ENCODE peak calls at places on chromosomes 3 and 15, in six cellular contexts. R is head of caudate nucleus, F is HCT116, X is psoas muscle, J is ELF-1, V is T1000. Z is an unnamed sample.

GRCh38 chr15:99454107-99454809 is 111.5 kb upstream of the MEF2A start:
- DNase-seq in R (peak), F (no peak), X (no peak), J (no peak), V (no peak), Z (peak)

GRCh38 chr15:92952451-92952850 is 52.3 kb downstream of the CHD2 start:
- DNase-seq in R (no peak), F (no peak), X (no peak), J (no peak), V (no peak), Z (no peak)

GRCh38 chr3:187012609-187013051 is 82.3 kb downstream of the ST6GAL1 start:
- DNase-seq in R (no peak), F (no peak), X (no peak), J (no peak), V (no peak), Z (no peak)

GRCh38 chr15:51374131-51374530 is 32.7 kb downstream of the GLDN start:
- DNase-seq in R (no peak), F (no peak), X (no peak), J (no peak), V (no peak), Z (no peak)

GRCh38 chr15:79394231-79394630 is 37.9 kb upstream of the MINAR1 start:
- DNase-seq in R (no peak), F (no peak), X (no peak), J (no peak), V (no peak), Z (no peak)

GRCh38 chr3:146431240-146431639 is 38.1 kb downstream of the PLSCR2 start:
- DNase-seq in R (no peak), F (no peak), X (no peak), J (no peak), V (no peak), Z (no peak)

GRCh38 chr15:101551696-101552591 is 62.4 kb upstream of the PCSK6 start:
- DNase-seq in R (no peak), F (no peak), X (no peak), J (no peak), V (no peak), Z (peak)

GRCh38 chr15:69958494-69959134 is 139.1 kb downstream of the TLE3 start:
- DNase-seq in R (no peak), F (peak), X (no peak), J (peak), V (no peak), Z (no peak)

GRCh38 chr3:42192334-42193200 is 73.4 kb downstream of the CCK start:
- DNase-seq in R (no peak), F (no peak), X (no peak), J (no peak), V (no peak), Z (no peak)

GRCh38 chr3:133709139-133709538 is 37.1 kb upstream of the TF start:
- DNase-seq in R (no peak), F (no peak), X (no peak), J (no peak), V (no peak), Z (no peak)

GRCh38 chr15:36301931-36302330 is 277.5 kb upstream of the CDIN1 start:
- DNase-seq in R (no peak), F (no peak), X (no peak), J (no peak), V (no peak), Z (no peak)

GRCh38 chr15:49038382-49038781 is 7.9 kb downstream of the SECISBP2L start:
- DNase-seq in R (no peak), F (no peak), X (no peak), J (no peak), V (no peak), Z (no peak)

GRCh38 chr3:52039846-52040245 is 16.5 kb downstream of the DUSP7 start:
- DNase-seq in R (peak), F (no peak), X (peak), J (peak), V (no peak), Z (peak)

GRCh38 chr15:101276501-101277037 is 716 bp downstream of the SELENOS start:
- DNase-seq in R (no peak), F (no peak), X (no peak), J (peak), V (no peak), Z (no peak)

GRCh38 chr3:193701896-193702644 is 109.1 kb downstream of the OPA1 start:
- DNase-seq in R (no peak), F (no peak), X (no peak), J (no peak), V (no peak), Z (no peak)

GRCh38 chr3:97970929-97971460 is 1.2 kb downstream of the RIOX2 start:
- DNase-seq in R (no peak), F (no peak), X (no peak), J (no peak), V (no peak), Z (no peak)

GRCh38 chr15:39713846-39714245 is 68.8 kb downstream of the FSIP1 start:
- DNase-seq in R (no peak), F (no peak), X (no peak), J (no peak), V (no peak), Z (no peak)

GRCh38 chr15:31396881-31397560 is 70.4 kb downstream of the KLF13 start:
- DNase-seq in R (peak), F (peak), X (peak), J (peak), V (peak), Z (peak)

GRCh38 chr3:126474498-126475410 is 937 bp downstream of the ZXDC start:
- DNase-seq in R (peak), F (peak), X (peak), J (peak), V (peak), Z (peak)

GRCh38 chr15:56871180-56871579 is 47.3 kb upstream of the TCF12 start:
- DNase-seq in R (no peak), F (peak), X (no peak), J (no peak), V (no peak), Z (no peak)

GRCh38 chr3:30539214-30539613 is 67.2 kb upstream of the TGFBR2 start:
- DNase-seq in R (no peak), F (peak), X (no peak), J (no peak), V (no peak), Z (no peak)

Z was measured in sigmoid colon.